ENCODE peak calls at places on chromosomes 1 and 21, in ten cellular contexts. One of them, this sample, is unnamed.

GRCh38 chr1:110203021-110203661 is 7.0 kb upstream of the KCNC4 start:
- DNase-seq in adipocyte: peak; percentile 87
- DNase-seq in astrocyte: peak; percentile 30
- DNase-seq in PC-3: peak; percentile 94
- DNase-seq in neural progenitor cell: peak; percentile 67
- DNase-seq in MM.1S: peak; percentile 24
- DNase-seq in GM23248: peak; percentile 68
- DNase-seq in neuronal stem cell: peak; percentile 76
- DNase-seq in mammary epithelial cell: peak; percentile 48
- DNase-seq in colonic mucosa: peak; percentile 84
- DNase-seq in this sample: peak; percentile 47

GRCh38 chr1:214694769-214695168 is 91.8 kb downstream of the CENPF start:
- DNase-seq in adipocyte: no peak
- DNase-seq in astrocyte: no peak
- DNase-seq in PC-3: peak; percentile 37
- DNase-seq in neural progenitor cell: no peak
- DNase-seq in MM.1S: no peak
- DNase-seq in GM23248: no peak
- DNase-seq in neuronal stem cell: no peak
- DNase-seq in mammary epithelial cell: no peak
- DNase-seq in colonic mucosa: no peak
- DNase-seq in this sample: no peak

GRCh38 chr1:197915797-197916686 is 1.1 kb upstream of the LHX9 start:
- DNase-seq in adipocyte: peak; percentile 89
- DNase-seq in astrocyte: peak; percentile 30
- DNase-seq in PC-3: peak; percentile 79
- DNase-seq in neural progenitor cell: peak; percentile 95
- DNase-seq in MM.1S: peak; percentile 27
- DNase-seq in GM23248: peak; percentile 72
- DNase-seq in neuronal stem cell: peak; percentile 79
- DNase-seq in mammary epithelial cell: peak; percentile 56
- DNase-seq in colonic mucosa: peak; percentile 52
- DNase-seq in this sample: peak; percentile 51

GRCh38 chr1:66265796-66266195 is 268.2 kb upstream of the SGIP1 start:
- DNase-seq in adipocyte: no peak
- DNase-seq in astrocyte: no peak
- DNase-seq in PC-3: no peak
- DNase-seq in neural progenitor cell: no peak
- DNase-seq in MM.1S: no peak
- DNase-seq in GM23248: peak; percentile 64
- DNase-seq in neuronal stem cell: no peak
- DNase-seq in mammary epithelial cell: no peak
- DNase-seq in colonic mucosa: no peak
- DNase-seq in this sample: no peak

GRCh38 chr1:228833911-228834631 is 98.8 kb downstream of the RHOU start:
- DNase-seq in adipocyte: no peak
- DNase-seq in astrocyte: no peak
- DNase-seq in PC-3: peak; percentile 11
- DNase-seq in neural progenitor cell: no peak
- DNase-seq in MM.1S: no peak
- DNase-seq in GM23248: no peak
- DNase-seq in neuronal stem cell: no peak
- DNase-seq in mammary epithelial cell: no peak
- DNase-seq in colonic mucosa: no peak
- DNase-seq in this sample: peak; percentile 11

GRCh38 chr1:184163674-184164470 is 112.3 kb downstream of the TSEN15 start:
- DNase-seq in adipocyte: peak; percentile 38
- DNase-seq in astrocyte: peak; percentile 78
- DNase-seq in PC-3: peak; percentile 37
- DNase-seq in neural progenitor cell: no peak
- DNase-seq in MM.1S: peak; percentile 24
- DNase-seq in GM23248: peak; percentile 74
- DNase-seq in neuronal stem cell: no peak
- DNase-seq in mammary epithelial cell: peak; percentile 64
- DNase-seq in colonic mucosa: no peak
- DNase-seq in this sample: peak; percentile 78

GRCh38 chr1:91020486-91020885 is 1.3 kb downstream of the ZNF644 start:
- DNase-seq in adipocyte: peak; percentile 46
- DNase-seq in astrocyte: no peak
- DNase-seq in PC-3: no peak
- DNase-seq in neural progenitor cell: no peak
- DNase-seq in MM.1S: no peak
- DNase-seq in GM23248: peak; percentile 48
- DNase-seq in neuronal stem cell: no peak
- DNase-seq in mammary epithelial cell: no peak
- DNase-seq in colonic mucosa: no peak
- DNase-seq in this sample: no peak

GRCh38 chr21:38809170-38809878 is 3.6 kb downstream of the ETS2 start:
- DNase-seq in adipocyte: no peak
- DNase-seq in astrocyte: no peak
- DNase-seq in PC-3: no peak
- DNase-seq in neural progenitor cell: no peak
- DNase-seq in MM.1S: no peak
- DNase-seq in GM23248: no peak
- DNase-seq in neuronal stem cell: no peak
- DNase-seq in mammary epithelial cell: no peak
- DNase-seq in colonic mucosa: peak; percentile 31
- DNase-seq in this sample: no peak

GRCh38 chr1:181765627-181766026 is 282.3 kb downstream of the CACNA1E start:
- DNase-seq in adipocyte: no peak
- DNase-seq in astrocyte: no peak
- DNase-seq in PC-3: no peak
- DNase-seq in neural progenitor cell: no peak
- DNase-seq in MM.1S: no peak
- DNase-seq in GM23248: no peak
- DNase-seq in neuronal stem cell: no peak
- DNase-seq in mammary epithelial cell: no peak
- DNase-seq in colonic mucosa: no peak
- DNase-seq in this sample: no peak

GRCh38 chr1:202802998-202803932 is 5.0 kb downstream of the KDM5B start:
- DNase-seq in adipocyte: peak; percentile 81
- DNase-seq in astrocyte: no peak
- DNase-seq in PC-3: peak; percentile 54
- DNase-seq in neural progenitor cell: no peak
- DNase-seq in MM.1S: no peak
- DNase-seq in GM23248: peak; percentile 84
- DNase-seq in neuronal stem cell: no peak
- DNase-seq in mammary epithelial cell: peak; percentile 25
- DNase-seq in colonic mucosa: no peak
- DNase-seq in this sample: peak; percentile 63

GRCh38 chr1:83508485-83509151 is 490.3 kb downstream of the TTLL7 start:
- DNase-seq in adipocyte: peak; percentile 93
- DNase-seq in astrocyte: peak; percentile 29
- DNase-seq in PC-3: no peak
- DNase-seq in neural progenitor cell: no peak
- DNase-seq in MM.1S: peak; percentile 81
- DNase-seq in GM23248: peak; percentile 83
- DNase-seq in neuronal stem cell: no peak
- DNase-seq in mammary epithelial cell: no peak
- DNase-seq in colonic mucosa: no peak
- DNase-seq in this sample: peak; percentile 44

GRCh38 chr1:17881761-17882160 is 126.6 kb downstream of the ACTL8 start:
- DNase-seq in adipocyte: no peak
- DNase-seq in astrocyte: no peak
- DNase-seq in PC-3: peak; percentile 5
- DNase-seq in neural progenitor cell: no peak
- DNase-seq in MM.1S: no peak
- DNase-seq in GM23248: peak; percentile 32
- DNase-seq in neuronal stem cell: no peak
- DNase-seq in mammary epithelial cell: no peak
- DNase-seq in colonic mucosa: no peak
- DNase-seq in this sample: no peak

GRCh38 chr1:235011064-235011598 is 117.5 kb downstream of the TOMM20 start:
- DNase-seq in adipocyte: no peak
- DNase-seq in astrocyte: no peak
- DNase-seq in PC-3: no peak
- DNase-seq in neural progenitor cell: no peak
- DNase-seq in MM.1S: no peak
- DNase-seq in GM23248: no peak
- DNase-seq in neuronal stem cell: no peak
- DNase-seq in mammary epithelial cell: no peak
- DNase-seq in colonic mucosa: no peak
- DNase-seq in this sample: no peak

GRCh38 chr1:109732390-109732763 is 8.5 kb downstream of the GSTM3 start:
- DNase-seq in adipocyte: no peak
- DNase-seq in astrocyte: no peak
- DNase-seq in PC-3: no peak
- DNase-seq in neural progenitor cell: no peak
- DNase-seq in MM.1S: no peak
- DNase-seq in GM23248: no peak
- DNase-seq in neuronal stem cell: no peak
- DNase-seq in mammary epithelial cell: no peak
- DNase-seq in colonic mucosa: no peak
- DNase-seq in this sample: no peak

GRCh38 chr21:38661296-38662223 is 144.2 kb upstream of the ETS2 start:
- DNase-seq in adipocyte: peak; percentile 85
- DNase-seq in astrocyte: peak; percentile 70
- DNase-seq in PC-3: no peak
- DNase-seq in neural progenitor cell: peak; percentile 58
- DNase-seq in MM.1S: no peak
- DNase-seq in GM23248: peak; percentile 72
- DNase-seq in neuronal stem cell: no peak
- DNase-seq in mammary epithelial cell: no peak
- DNase-seq in colonic mucosa: peak; percentile 38
- DNase-seq in this sample: peak; percentile 80

GRCh38 chr1:234340528-234340927 is 32.7 kb upstream of the COA6 start:
- DNase-seq in adipocyte: no peak
- DNase-seq in astrocyte: no peak
- DNase-seq in PC-3: no peak
- DNase-seq in neural progenitor cell: no peak
- DNase-seq in MM.1S: no peak
- DNase-seq in GM23248: no peak
- DNase-seq in neuronal stem cell: no peak
- DNase-seq in mammary epithelial cell: no peak
- DNase-seq in colonic mucosa: no peak
- DNase-seq in this sample: no peak

GRCh38 chr1:3931310-3931700 is 31.2 kb upstream of the C1orf174 start:
- DNase-seq in adipocyte: no peak
- DNase-seq in astrocyte: no peak
- DNase-seq in PC-3: no peak
- DNase-seq in neural progenitor cell: no peak
- DNase-seq in MM.1S: no peak
- DNase-seq in GM23248: no peak
- DNase-seq in neuronal stem cell: no peak
- DNase-seq in mammary epithelial cell: no peak
- DNase-seq in colonic mucosa: no peak
- DNase-seq in this sample: no peak

GRCh38 chr1:12142891-12143630 is 23.7 kb upstream of the TNFRSF1B start:
- DNase-seq in adipocyte: no peak
- DNase-seq in astrocyte: no peak
- DNase-seq in PC-3: no peak
- DNase-seq in neural progenitor cell: no peak
- DNase-seq in MM.1S: no peak
- DNase-seq in GM23248: no peak
- DNase-seq in neuronal stem cell: no peak
- DNase-seq in mammary epithelial cell: no peak
- DNase-seq in colonic mucosa: no peak
- DNase-seq in this sample: no peak
- H3K9ac ChIP-seq in adipocyte: peak overlapping the region; percentile 14
- H3K9ac ChIP-seq in astrocyte: no peak overlapping the region
- H3K9ac ChIP-seq in PC-3: no peak overlapping the region
- H3K9ac ChIP-seq in neural progenitor cell: no peak overlapping the region
- H3K9ac ChIP-seq in MM.1S: no peak overlapping the region
- H3K9ac ChIP-seq in GM23248: no peak overlapping the region
- H3K9ac ChIP-seq in neuronal stem cell: no peak overlapping the region
- H3K9ac ChIP-seq in mammary epithelial cell: no peak overlapping the region
- H3K9ac ChIP-seq in colonic mucosa: no peak overlapping the region
- H3K9ac ChIP-seq in this sample: peak overlapping the region; percentile 23

GRCh38 chr1:25809283-25809926 is 9.4 kb downstream of the SELENON start:
- DNase-seq in adipocyte: no peak
- DNase-seq in astrocyte: no peak
- DNase-seq in PC-3: no peak
- DNase-seq in neural progenitor cell: no peak
- DNase-seq in MM.1S: no peak
- DNase-seq in GM23248: no peak
- DNase-seq in neuronal stem cell: no peak
- DNase-seq in mammary epithelial cell: no peak
- DNase-seq in colonic mucosa: no peak
- DNase-seq in this sample: no peak
- H3K4me1 ChIP-seq in adipocyte: peaks cover 28% of the 10 kb centered on the region
- H3K4me1 ChIP-seq in astrocyte: peaks cover 20% of the 10 kb centered on the region
- H3K4me1 ChIP-seq in PC-3: peaks cover 2% of the 10 kb centered on the region
- H3K4me1 ChIP-seq in neural progenitor cell: peaks cover 6% of the 10 kb centered on the region
- H3K4me1 ChIP-seq in MM.1S: no peaks in the 10 kb centered on the region
- H3K4me1 ChIP-seq in GM23248: peaks cover 22% of the 10 kb centered on the region
- H3K4me1 ChIP-seq in neuronal stem cell: peaks cover 4% of the 10 kb centered on the region
- H3K4me1 ChIP-seq in mammary epithelial cell: peaks cover 4% of the 10 kb centered on the region
- H3K4me1 ChIP-seq in colonic mucosa: no peaks in the 10 kb centered on the region
- H3K4me1 ChIP-seq in this sample: peaks cover 8% of the 10 kb centered on the region

DNA sequence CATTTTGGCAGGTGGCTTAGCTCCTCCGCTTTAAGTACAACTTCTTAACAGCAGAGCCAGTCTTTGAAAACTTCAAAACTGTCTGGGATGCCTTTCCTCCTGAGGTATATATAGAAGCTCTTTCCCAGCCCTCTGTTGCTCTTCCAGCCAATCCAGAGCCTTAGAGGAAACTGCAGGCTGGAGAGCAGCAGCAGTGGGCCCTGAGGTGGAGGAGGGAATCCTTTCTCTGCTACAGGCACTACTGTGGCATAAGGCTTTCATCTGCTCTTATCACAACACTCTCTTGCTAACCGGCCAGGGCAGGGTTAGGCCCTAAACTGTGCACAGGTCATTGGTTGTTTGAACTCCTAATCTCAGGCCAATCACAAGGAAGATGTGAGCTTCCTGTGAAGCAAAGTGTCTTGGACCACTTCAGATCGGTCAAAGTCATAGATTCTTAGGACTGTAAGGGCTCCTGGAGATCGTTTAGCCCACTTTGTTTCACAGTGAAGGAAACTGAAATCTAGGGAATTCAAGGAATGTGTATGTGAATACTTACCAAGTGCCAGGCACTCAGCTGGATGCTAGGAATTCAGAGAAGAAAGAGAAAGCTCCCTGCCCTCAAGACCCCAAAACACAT is at the start of gene RGS5:
- DNase-seq in adipocyte: peak; percentile 48
- DNase-seq in astrocyte: peak; percentile 50
- DNase-seq in PC-3: no peak
- DNase-seq in neural progenitor cell: peak; percentile 77
- DNase-seq in MM.1S: no peak
- DNase-seq in GM23248: peak; percentile 22
- DNase-seq in neuronal stem cell: peak; percentile 65
- DNase-seq in mammary epithelial cell: no peak
- DNase-seq in colonic mucosa: no peak
- DNase-seq in this sample: peak; percentile 7
- H3K9ac ChIP-seq in adipocyte: no peak within 1 kb of the TSS
- H3K9ac ChIP-seq in astrocyte: no peak within 1 kb of the TSS
- H3K9ac ChIP-seq in PC-3: no peak within 1 kb of the TSS
- H3K9ac ChIP-seq in neural progenitor cell: no peak within 1 kb of the TSS
- H3K9ac ChIP-seq in MM.1S: no peak within 1 kb of the TSS
- H3K9ac ChIP-seq in GM23248: no peak within 1 kb of the TSS
- H3K9ac ChIP-seq in neuronal stem cell: no peak within 1 kb of the TSS
- H3K9ac ChIP-seq in mammary epithelial cell: no peak within 1 kb of the TSS
- H3K9ac ChIP-seq in colonic mucosa: no peak within 1 kb of the TSS
- H3K9ac ChIP-seq in this sample: no peak within 1 kb of the TSS

DNA sequence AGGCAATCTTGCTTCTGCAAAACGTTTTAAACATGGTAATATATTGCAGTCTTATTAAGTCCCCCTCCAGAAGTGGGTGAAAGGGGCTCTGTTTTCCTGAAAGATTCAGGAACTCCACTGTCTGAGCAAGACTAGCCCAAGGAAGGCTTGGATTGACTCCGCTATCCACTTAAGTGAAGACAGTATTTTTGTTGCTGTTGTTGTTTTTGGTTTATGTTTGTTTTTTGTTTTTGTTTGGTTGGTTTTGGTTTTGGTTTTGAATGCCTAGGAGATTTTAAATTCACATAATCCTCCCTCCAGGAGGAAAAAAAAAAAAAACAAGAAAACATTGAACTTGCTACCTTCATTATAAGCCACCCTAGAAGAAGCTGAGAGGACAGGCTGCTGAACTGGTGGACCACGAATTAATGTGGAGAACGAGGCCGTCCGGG is 29.1 kb upstream of the NFIA start:
- DNase-seq in adipocyte: no peak
- DNase-seq in astrocyte: no peak
- DNase-seq in PC-3: no peak
- DNase-seq in neural progenitor cell: no peak
- DNase-seq in MM.1S: no peak
- DNase-seq in GM23248: no peak
- DNase-seq in neuronal stem cell: no peak
- DNase-seq in mammary epithelial cell: no peak
- DNase-seq in colonic mucosa: no peak
- DNase-seq in this sample: no peak
- H3K4me1 ChIP-seq in adipocyte: peaks cover 26% of the 10 kb centered on the region
- H3K4me1 ChIP-seq in astrocyte: peaks cover 3% of the 10 kb centered on the region
- H3K4me1 ChIP-seq in PC-3: peaks cover 13% of the 10 kb centered on the region
- H3K4me1 ChIP-seq in neural progenitor cell: peaks cover 18% of the 10 kb centered on the region
- H3K4me1 ChIP-seq in MM.1S: peaks cover 28% of the 10 kb centered on the region
- H3K4me1 ChIP-seq in GM23248: no peaks in the 10 kb centered on the region
- H3K4me1 ChIP-seq in neuronal stem cell: peaks cover 4% of the 10 kb centered on the region
- H3K4me1 ChIP-seq in mammary epithelial cell: peaks cover 16% of the 10 kb centered on the region
- H3K4me1 ChIP-seq in colonic mucosa: peaks cover 10% of the 10 kb centered on the region
- H3K4me1 ChIP-seq in this sample: peaks cover 3% of the 10 kb centered on the region